ENCODE peak calls at places on chromosome 10, in five cellular contexts. R, Q, D, L and G are unnamed samples.

GRCh38 chr10:35387768-35388167 is 51.5 kb downstream of the CCNY start:
- DNase-seq in R (no peak), Q (no peak), D (no peak), L (no peak), G (no peak)

GRCh38 chr10:17113889-17114288 is 15.7 kb downstream of the CUBN start:
- DNase-seq in R (no peak), Q (peak), D (no peak), L (no peak), G (peak)

GRCh38 chr10:52146766-52147165 is 167.3 kb upstream of the DKK1 start:
- DNase-seq in R (no peak), Q (no peak), D (no peak), L (no peak), G (no peak)

GRCh38 chr10:103814104-103814503 is 41.3 kb downstream of the SH3PXD2A start:
- DNase-seq in R (no peak), Q (no peak), D (no peak), L (no peak), G (no peak)

GRCh38 chr10:17835688-17836087 is 26.5 kb downstream of the MRC1 start:
- DNase-seq in R (no peak), Q (no peak), D (no peak), L (no peak), G (no peak)

GRCh38 chr10:2207246-2207922 is 470.1 kb upstream of the ADARB2 start:
- DNase-seq in R (no peak), Q (no peak), D (no peak), L (no peak), G (no peak)

GRCh38 chr10:133196936-133197758 is 32.9 kb upstream of the UTF1 start:
- DNase-seq in R (no peak), Q (no peak), D (no peak), L (no peak), G (no peak)

GRCh38 chr10:71270301-71270777 is 48.7 kb upstream of the SLC29A3 start:
- DNase-seq in R (peak), Q (no peak), D (peak), L (peak), G (no peak)

GRCh38 chr10:62545667-62546066 is 171.5 kb downstream of the ZNF365 start:
- DNase-seq in R (no peak), Q (no peak), D (no peak), L (no peak), G (no peak)

GRCh38 chr10:71367279-71367678 is 29.4 kb upstream of the CDH23 start:
- DNase-seq in R (no peak), Q (no peak), D (no peak), L (no peak), G (no peak)